ENCODE peak calls at places on chromosome 2, in six cellular contexts. T is cardiac fibroblast, S is foreskin fibroblast, W is neural progenitor cell, E is AG09319, H is upper lobe of right lung. R is an unnamed sample.

GRCh38 chr2:222926915-222927314 is 66.1 kb downstream of the ACSL3 start:
- DNase-seq in T (no peak), S (no peak), W (no peak), E (no peak), H (no peak), R (no peak)

GRCh38 chr2:6027066-6027465 is 334.9 kb downstream of the SOX11 start:
- DNase-seq in T (no peak), S (no peak), W (peak), E (no peak), H (no peak), R (no peak)

GRCh38 chr2:115183144-115183543 is 740.7 kb downstream of the DPP10 start:
- DNase-seq in T (no peak), S (no peak), W (peak), E (no peak), H (no peak), R (no peak)

GRCh38 chr2:185990861-185991525 is 252.4 kb downstream of the FSIP2 start:
- DNase-seq in T (no peak), S (peak), W (no peak), E (no peak), H (no peak), R (no peak)

GRCh38 chr2:21024198-21024597 is 19.7 kb downstream of the APOB start:
- DNase-seq in T (no peak), S (no peak), W (no peak), E (no peak), H (no peak), R (no peak)

GRCh38 chr2:205052781-205053180 is 507.5 kb downstream of the PARD3B start:
- DNase-seq in T (no peak), S (no peak), W (no peak), E (no peak), H (no peak), R (no peak)

GRCh38 chr2:131026914-131027313 is 66.3 kb downstream of the FAM168B start:
- DNase-seq in T (no peak), S (no peak), W (no peak), E (no peak), H (peak), R (no peak)

GRCh38 chr2:66702251-66702745 is 267.4 kb downstream of the MEIS1 start:
- DNase-seq in T (no peak), S (no peak), W (no peak), E (no peak), H (no peak), R (no peak)

GRCh38 chr2:76599732-76600368 is 889.1 kb upstream of the GCFC2 start:
- DNase-seq in T (peak), S (peak), W (peak), E (no peak), H (no peak), R (peak)

GRCh38 chr2:194826241-194826640 is 830.8 kb upstream of the SLC39A10 start:
- DNase-seq in T (no peak), S (no peak), W (no peak), E (no peak), H (no peak), R (no peak)

GRCh38 chr2:179332903-179333302 is 68.3 kb upstream of the SESTD1 start:
- DNase-seq in T (peak), S (peak), W (no peak), E (no peak), H (no peak), R (peak)

GRCh38 chr2:206230060-206230890 is 44.2 kb upstream of the ZDBF2 start:
- DNase-seq in T (peak), S (peak), W (peak), E (no peak), H (no peak), R (peak)

GRCh38 chr2:96154506-96155380 is 9.5 kb upstream of the DUSP2 start:
- DNase-seq in T (no peak), S (no peak), W (no peak), E (no peak), H (peak), R (no peak)

GRCh38 chr2:42567806-42568429 is 514 bp upstream of the MTA3 start:
- DNase-seq in T (peak), S (peak), W (peak), E (no peak), H (no peak), R (no peak)

DNA sequence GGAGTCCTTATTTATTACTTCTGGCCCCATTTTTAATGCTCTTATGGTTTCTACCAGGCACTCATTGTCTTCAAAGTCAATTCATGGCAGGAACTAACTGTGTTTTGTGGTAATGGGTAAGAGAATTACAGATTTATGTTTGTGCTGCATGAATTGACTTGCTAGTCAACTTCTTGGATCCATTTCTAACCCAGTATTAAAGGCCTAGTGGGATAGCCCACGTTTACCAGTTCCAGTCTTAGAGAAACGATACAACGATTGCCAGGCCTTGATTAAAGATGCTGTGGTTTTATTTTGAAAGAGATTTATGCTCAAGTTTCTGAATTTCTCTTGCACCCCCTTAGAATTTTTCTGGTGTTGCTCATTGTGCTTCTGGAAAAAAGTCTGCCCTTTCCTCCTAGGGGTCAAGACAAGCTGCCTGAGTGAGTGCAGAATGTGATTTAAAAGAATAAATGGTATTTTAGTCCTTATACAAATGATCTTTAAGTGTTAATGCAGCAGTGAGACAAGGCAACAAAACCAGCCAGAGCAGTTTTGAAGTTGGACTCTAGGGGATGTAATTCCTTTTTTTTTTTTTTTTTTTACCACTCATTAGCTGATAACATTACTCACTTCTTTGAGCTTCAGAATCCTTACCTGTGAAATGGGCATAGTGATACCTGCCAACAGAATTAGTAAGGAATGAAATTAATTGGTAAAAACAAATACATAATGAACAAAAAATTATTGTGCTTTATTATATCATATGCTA is 101.5 kb downstream of the ARHGAP15 start:
- DNase-seq in T (no peak), S (no peak), W (no peak), E (no peak), H (no peak), R (no peak)
- TF ChIP-seq CTCF in T (no peak), S (no peak), W (no peak), E (no peak), H (no peak), R (no peak)

GRCh38 chr2:19901458-19902271 is at the start of gene TTC32:
- DNase-seq in T (peak), S (peak), W (peak), E (peak), H (peak), R (peak)
- TF ChIP-seq CTCF in T (no peak), S (no peak), W (no peak), E (no peak), H (no peak), R (no peak)

GRCh38 chr2:198053173-198053572 is 248.8 kb downstream of the PLCL1 start:
- DNase-seq in T (no peak), S (no peak), W (no peak), E (no peak), H (no peak), R (no peak)

GRCh38 chr2:198052741-198053140 is 248.3 kb downstream of the PLCL1 start:
- DNase-seq in T (no peak), S (no peak), W (no peak), E (no peak), H (no peak), R (no peak)

GRCh38 chr2:198053776-198054175 is 249.4 kb downstream of the PLCL1 start:
- DNase-seq in T (no peak), S (no peak), W (no peak), E (no peak), H (no peak), R (no peak)

GRCh38 chr2:198055726-198056125 is 251.3 kb downstream of the PLCL1 start:
- DNase-seq in T (no peak), S (no peak), W (no peak), E (no peak), H (no peak), R (no peak)

GRCh38 chr2:198054299-198054698 is 249.9 kb downstream of the PLCL1 start:
- DNase-seq in T (peak), S (peak), W (peak), E (peak), H (no peak), R (peak)
- TF ChIP-seq CTCF in T (peak), S (peak), W (peak), E (peak), H (peak), R (peak)

DNA sequence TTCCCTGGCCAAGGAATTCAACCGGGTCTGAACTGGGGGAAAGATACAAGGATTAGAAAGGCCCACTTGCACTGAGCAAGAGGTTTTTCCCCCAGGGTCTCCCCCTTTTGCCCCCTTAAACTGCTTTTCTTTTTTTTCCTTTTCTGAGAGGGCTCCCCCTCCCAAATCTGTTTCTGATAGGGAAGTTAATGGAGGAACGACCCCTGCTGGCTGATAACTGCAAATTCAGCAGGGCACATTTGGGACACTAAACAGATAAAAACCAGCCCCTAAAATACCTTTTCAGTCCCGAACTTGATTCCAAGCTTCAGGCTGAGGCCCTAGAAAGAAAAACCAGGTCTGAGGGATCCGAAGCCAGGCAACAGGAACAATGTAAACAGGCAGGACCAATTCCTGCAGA is 1012.4 kb upstream of the CRIM1 start:
- DNase-seq in T (no peak), S (no peak), W (peak), E (no peak), H (no peak), R (peak)
- TF ChIP-seq CTCF in T (peak), S (no peak), W (peak), E (no peak), H (no peak), R (peak)

GRCh38 chr2:48203668-48204067 is 297.4 kb upstream of the FBXO11 start:
- DNase-seq in T (no peak), S (no peak), W (no peak), E (no peak), H (no peak), R (no peak)

GRCh38 chr2:48204750-48205136 is 298.4 kb upstream of the FBXO11 start:
- DNase-seq in T (no peak), S (no peak), W (no peak), E (no peak), H (no peak), R (no peak)

GRCh38 chr2:48207201-48207641 is 300.9 kb upstream of the FBXO11 start:
- DNase-seq in T (no peak), S (no peak), W (no peak), E (no peak), H (no peak), R (no peak)

GRCh38 chr2:48202863-48203642 is 296.8 kb upstream of the FBXO11 start:
- DNase-seq in T (no peak), S (no peak), W (no peak), E (no peak), H (no peak), R (no peak)

GRCh38 chr2:48205137-48205798 is 299.0 kb upstream of the FBXO11 start:
- DNase-seq in T (peak), S (peak), W (peak), E (no peak), H (no peak), R (no peak)
- TF ChIP-seq CTCF in T (peak), S (no peak), W (peak), E (no peak), H (no peak), R (no peak)

GRCh38 chr2:97724073-97724410 is 10.7 kb downstream of the ZAP70 start:
- DNase-seq in T (no peak), S (no peak), W (no peak), E (no peak), H (peak), R (no peak)
- TF ChIP-seq CTCF in T (no peak), S (no peak), W (no peak), E (no peak), H (no peak), R (no peak)

DNA sequence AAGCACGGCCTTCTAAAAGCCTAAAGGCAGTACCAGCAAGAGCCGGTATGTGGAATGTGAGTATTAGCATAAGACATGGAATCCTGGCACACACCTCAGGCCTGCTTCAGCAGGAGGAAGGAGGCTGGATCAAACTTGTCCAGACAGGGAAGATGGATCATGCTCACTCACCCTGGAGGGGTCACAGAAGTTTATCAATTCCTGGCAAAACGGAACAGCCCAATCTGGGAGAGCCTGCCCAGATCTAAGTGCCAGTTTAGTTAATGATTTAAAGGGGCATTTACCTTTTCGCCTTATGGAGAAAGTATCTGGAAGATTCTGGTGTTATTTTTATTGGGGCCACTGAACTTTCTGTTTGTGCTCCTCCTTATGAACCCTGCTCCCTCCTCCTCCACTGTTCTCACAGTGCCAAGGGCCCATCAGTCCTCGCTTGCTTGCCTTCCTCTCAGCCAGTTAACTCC is 58.3 kb upstream of the NFE2L2 start:
- DNase-seq in T (no peak), S (no peak), W (no peak), E (no peak), H (no peak), R (peak)
- TF ChIP-seq CTCF in T (no peak), S (no peak), W (no peak), E (no peak), H (no peak), R (no peak)

GRCh38 chr2:63038034-63038433 is 12.6 kb upstream of the OTX1 start:
- DNase-seq in T (no peak), S (no peak), W (no peak), E (no peak), H (no peak), R (no peak)
- TF ChIP-seq CTCF in T (no peak), S (no peak), W (no peak), E (no peak), H (no peak), R (no peak)